ENCODE peak calls at places on chromosomes 13 and 19, in six cellular contexts. W is islet precursor cell; Z is stomach; F is AG09309; K is activated naive CD8-positive, alpha-beta T cell treated with anti-CD3 and anti-CD28 coated beads for 36 hours; T is T-helper 1 cell. A is an unnamed sample.

GRCh38 chr13:42548731-42549554 is 25.0 kb upstream of the TNFSF11 start:
- DNase-seq in W (no peak), Z (peak; percentile 26), F (no peak), K (no peak), T (no peak), A (peak; percentile 29)

GRCh38 chr13:25468330-25469178 is 96.8 kb downstream of the ATP8A2 start:
- DNase-seq in W (peak; percentile 89), Z (no peak), F (no peak), K (peak; percentile 41), T (no peak), A (no peak)

GRCh38 chr13:98977568-98978270 is at the start of gene DOCK9:
- DNase-seq in W (peak; percentile 95), Z (peak; percentile 60), F (no peak), K (no peak), T (no peak), A (peak; percentile 52)

GRCh38 chr19:4081441-4082129 is 14.9 kb upstream of the ZBTB7A start:
- DNase-seq in W (no peak), Z (no peak), F (no peak), K (no peak), T (no peak), A (no peak)

GRCh38 chr13:44413095-44413494 is 39.5 kb downstream of the SERP2 start:
- DNase-seq in W (no peak), Z (no peak), F (no peak), K (no peak), T (no peak), A (no peak)

GRCh38 chr19:46955114-46955812 is 64.4 kb upstream of the NPAS1 start:
- DNase-seq in W (no peak), Z (no peak), F (no peak), K (no peak), T (peak; percentile 22), A (no peak)

GRCh38 chr19:2070436-2070827 is 19.4 kb upstream of the MKNK2 start:
- DNase-seq in W (no peak), Z (no peak), F (no peak), K (no peak), T (no peak), A (peak; percentile 76)

GRCh38 chr13:78658630-78659449 is at the start of gene OBI1:
- DNase-seq in W (peak; percentile 90), Z (peak; percentile 94), F (peak; percentile 37), K (peak; percentile 91), T (peak; percentile 85), A (peak; percentile 97)

GRCh38 chr19:618674-619285 is 14.6 kb downstream of the POLRMT start:
- DNase-seq in W (no peak), Z (no peak), F (no peak), K (no peak), T (no peak), A (no peak)

GRCh38 chr19:35045667-35046300 is 4.3 kb downstream of the HPN start:
- DNase-seq in W (peak; percentile 61), Z (no peak), F (no peak), K (peak; percentile 43), T (no peak), A (no peak)

GRCh38 chr13:98307392-98307743 is 130.3 kb upstream of the RNF113B start:
- DNase-seq in W (no peak), Z (no peak), F (no peak), K (no peak), T (no peak), A (no peak)

GRCh38 chr19:33047422-33047821 is 17.3 kb downstream of the RHPN2 start:
- DNase-seq in W (peak; percentile 98), Z (peak; percentile 83), F (no peak), K (no peak), T (no peak), A (peak; percentile 87)

GRCh38 chr19:13120817-13121216 is 2.8 kb downstream of the NACC1 start:
- DNase-seq in W (no peak), Z (no peak), F (peak; percentile 64), K (no peak), T (no peak), A (no peak)

GRCh38 chr13:78238911-78239310 is 320.3 kb upstream of the EDNRB start:
- DNase-seq in W (no peak), Z (no peak), F (no peak), K (no peak), T (no peak), A (no peak)

GRCh38 chr13:114279770-114280169 is 1.6 kb upstream of the UPF3A start:
- DNase-seq in W (no peak), Z (no peak), F (no peak), K (no peak), T (no peak), A (no peak)

GRCh38 chr19:34316741-34317241 is 48.2 kb upstream of the GPI start:
- DNase-seq in W (no peak), Z (no peak), F (no peak), K (no peak), T (no peak), A (no peak)

GRCh38 chr13:106689906-106690305 is 122.0 kb upstream of the ARGLU1 start:
- DNase-seq in W (no peak), Z (no peak), F (no peak), K (no peak), T (no peak), A (no peak)